ENCODE peak calls at places on chromosomes 5 and 9, in nine cellular contexts. D is A549, X is stomach, U is spleen, I is prostate gland, S is heart left ventricle, L is IMR-90, A is adrenal gland, K is breast epithelium. B is an unnamed sample. For H3K4me1, the result is how much of the 10 kb centered on the place peaks cover.

GRCh38 chr9:72633966-72634365 is 112.6 kb downstream of the TMC1 start:
- DNase-seq in D (no peak), X (no peak), S (no peak), K (no peak), L (peak), U (no peak), I (no peak), A (no peak), B (no peak)

GRCh38 chr5:172278356-172278755 is 5.2 kb downstream of the UBTD2 start:
- DNase-seq in S (no peak), X (no peak), K (no peak), D (no peak), A (no peak), U (no peak), L (no peak), I (no peak), B (no peak)

GRCh38 chr5:10619649-10620048 is 55.8 kb downstream of the ANKRD33B start:
- DNase-seq in X (no peak), D (no peak), S (no peak), K (no peak), I (no peak), A (no peak), U (peak), L (no peak), B (no peak)

GRCh38 chr9:110801426-110801825 is 132.8 kb downstream of the MUSK start:
- DNase-seq in K (no peak), U (no peak), A (no peak), D (no peak), I (no peak), S (no peak), L (no peak), X (no peak), B (no peak)

GRCh38 chr9:84238652-84239051 is 101.9 kb downstream of the SLC28A3 start:
- DNase-seq in U (no peak), S (no peak), I (no peak), A (no peak), X (no peak), L (no peak), D (no peak), K (no peak), B (no peak)

GRCh38 chr5:40781843-40782409 is 16.2 kb downstream of the PRKAA1 start:
- DNase-seq in A (no peak), S (peak), D (no peak), I (no peak), L (peak), X (no peak), U (no peak), K (no peak), B (no peak)

GRCh38 chr5:143182901-143183820 is 220.3 kb downstream of the NR3C1 start:
- DNase-seq in A (no peak), U (no peak), D (no peak), K (no peak), L (peak), S (peak), X (peak), I (no peak), B (peak)

GRCh38 chr5:56078675-56079500 is 84.1 kb upstream of the IL6ST start:
- DNase-seq in A (peak), K (no peak), I (no peak), D (no peak), X (no peak), S (peak), L (peak), U (no peak), B (peak)

GRCh38 chr5:180120221-180121101 is 48.9 kb upstream of the RNF130 start:
- DNase-seq in X (no peak), I (no peak), L (no peak), D (no peak), S (no peak), U (peak), K (no peak), A (no peak), B (no peak)

GRCh38 chr5:156835905-156836304 is 14.2 kb upstream of the PPP1R2B start:
- DNase-seq in D (peak), K (no peak), X (no peak), S (no peak), I (no peak), U (no peak), A (no peak), L (no peak), B (no peak)

GRCh38 chr5:179819296-179820126 is 1.2 kb upstream of the SQSTM1 start:
- DNase-seq in K (peak), A (peak), U (peak), L (peak), D (no peak), X (peak), S (peak), I (peak), B (peak)

GRCh38 chr5:100676807-100677631 is 141.8 kb downstream of the FAM174A start:
- DNase-seq in A (no peak), L (peak), X (no peak), S (no peak), U (no peak), D (no peak), I (no peak), K (no peak), B (no peak)

GRCh38 chr9:2158111-2158610 is 143.0 kb downstream of the SMARCA2 start:
- DNase-seq in D (peak), U (peak), S (peak), I (peak), L (peak), A (peak), K (peak), X (peak), B (peak)

GRCh38 chr9:113509463-113509862 is 45.9 kb downstream of the RGS3 start:
- DNase-seq in U (no peak), L (peak), I (no peak), D (no peak), K (no peak), S (no peak), X (no peak), A (no peak), B (no peak)

GRCh38 chr9:117706421-117707150 is 2.4 kb downstream of the TLR4 start:
- DNase-seq in I (no peak), D (no peak), S (no peak), U (no peak), A (no peak), X (no peak), L (no peak), K (no peak), B (no peak)

GRCh38 chr9:35116539-35116897 is 856 bp upstream of the ATOSB start:
- DNase-seq in S (peak), A (no peak), K (no peak), D (no peak), L (no peak), I (no peak), X (no peak), U (no peak), B (no peak)

GRCh38 chr5:125446986-125447385 is 700.5 kb upstream of the ZNF608 start:
- DNase-seq in I (no peak), L (peak), K (no peak), S (no peak), A (no peak), D (no peak), X (no peak), U (no peak), B (no peak)

GRCh38 chr5:55051357-55051756 is 27.3 kb downstream of the GZMK start:
- DNase-seq in L (no peak), X (no peak), I (no peak), D (no peak), A (no peak), U (no peak), S (no peak), K (no peak), B (no peak)

GRCh38 chr5:17373406-17374110 is 124.5 kb upstream of the TAF11L2 start:
- DNase-seq in S (no peak), D (no peak), U (no peak), A (no peak), K (no peak), X (no peak), I (no peak), L (no peak), B (no peak)

GRCh38 chr5:92552206-92553160 is 1028.5 kb downstream of the NR2F1-AS1 start:
- DNase-seq in D (peak), U (no peak), I (no peak), K (no peak), L (peak), A (no peak), S (no peak), X (no peak), B (no peak)

GRCh38 chr5:159156839-159157238 is 52.5 kb downstream of the RNF145 start:
- DNase-seq in A (peak), X (no peak), L (peak), K (no peak), U (no peak), D (peak), S (no peak), I (peak), B (peak)

GRCh38 chr9:121447341-121447834 is 52.3 kb downstream of the GGTA1 start:
- DNase-seq in D (no peak), K (no peak), U (no peak), X (no peak), L (peak), A (no peak), I (no peak), S (no peak), B (no peak)

GRCh38 chr5:1656271-1656975 is 132.7 kb upstream of the LPCAT1 start:
- DNase-seq in A (no peak), X (no peak), D (no peak), U (no peak), L (no peak), K (no peak), S (no peak), I (no peak), B (no peak)

GRCh38 chr9:72579190-72579589 is 57.8 kb downstream of the TMC1 start:
- DNase-seq in A (peak), L (peak), D (peak), I (peak), U (no peak), X (peak), S (peak), K (peak), B (peak)

GRCh38 chr5:108380531-108381021 is 1.3 kb downstream of the FBXL17 start:
- DNase-seq in S (peak), A (peak), X (peak), I (peak), U (peak), D (peak), L (peak), K (no peak), B (peak)
- TF ChIP-seq POLR2A in S (no peak), A (no peak), X (no peak), I (no peak), U (no peak), D (peak), L (no peak), K (no peak), B (no peak)

DNA sequence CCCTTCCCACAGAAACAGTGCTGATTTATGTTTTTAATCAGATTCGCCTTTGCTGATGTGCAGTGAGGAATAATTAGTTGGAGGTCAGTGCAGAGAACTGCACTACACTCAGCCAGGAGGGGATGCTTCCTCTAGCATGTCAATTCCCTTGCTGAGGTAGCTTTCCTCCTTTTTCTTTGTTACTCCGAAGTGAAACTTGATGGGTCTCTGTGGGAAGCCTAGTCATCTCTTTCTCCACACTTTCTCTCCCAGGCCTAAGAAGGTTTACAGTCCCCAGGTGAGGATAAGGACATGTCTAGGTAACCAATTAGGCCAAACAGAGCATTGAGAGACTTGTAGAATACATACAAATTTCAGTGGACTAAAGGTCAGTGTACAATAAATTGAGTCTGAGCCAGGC is 461.8 kb downstream of the KIF4B start:
- DNase-seq in K (no peak), S (no peak), I (no peak), A (no peak), U (no peak), D (no peak), L (no peak), X (no peak), B (no peak)
- H3K4me1 ChIP-seq in K (under half), S (under half), I (under half), A (under half), U (under half), D (under half), L (under half), X (under half), B (under half)

DNA sequence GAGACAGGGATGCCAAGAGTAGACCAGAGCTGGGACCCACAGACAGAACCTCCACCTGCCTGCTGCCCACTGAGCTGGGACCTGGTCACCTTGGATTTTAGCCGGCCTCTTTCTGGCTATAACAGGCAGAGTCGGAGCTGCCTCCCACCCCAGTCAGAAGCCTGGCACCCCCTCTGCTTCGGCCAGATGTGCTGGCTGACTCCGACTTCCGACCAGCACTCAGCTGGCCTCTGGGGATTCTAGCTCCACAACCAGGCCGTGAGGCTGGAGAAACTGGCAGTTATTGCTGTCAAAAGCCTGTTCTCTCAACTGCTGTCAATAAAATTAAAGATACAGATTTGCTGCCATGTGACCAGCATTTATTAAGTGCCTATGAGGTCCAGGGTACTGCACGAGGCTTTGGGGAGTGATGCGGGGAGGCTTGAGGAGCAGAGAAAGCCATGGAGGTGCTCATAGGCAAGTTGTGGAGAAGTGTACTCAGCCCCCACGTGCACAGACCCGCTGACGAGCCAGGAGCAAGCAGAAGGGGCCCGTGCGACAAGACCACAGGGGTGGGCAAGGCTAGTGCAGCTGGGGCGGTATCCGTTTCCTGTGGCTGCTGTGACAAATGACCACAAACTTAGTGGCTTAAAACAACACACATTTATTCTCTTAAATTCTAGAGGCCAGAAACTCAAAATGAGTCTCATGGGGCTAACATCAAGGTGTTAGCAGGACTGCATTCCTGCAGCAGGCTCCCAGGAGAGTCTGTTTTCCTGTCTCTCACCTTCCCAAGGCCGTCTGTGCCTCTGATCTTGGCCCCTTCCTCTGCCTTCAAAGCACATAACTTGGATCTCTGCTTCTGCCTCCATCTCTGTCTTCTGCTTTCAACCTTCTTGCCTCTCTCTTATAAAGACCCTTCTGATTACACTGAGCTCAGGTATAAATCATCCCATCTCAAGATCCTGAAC is 13.1 kb downstream of the GFI1B start:
- DNase-seq in X (no peak), S (no peak), A (no peak), D (no peak), L (no peak), I (no peak), K (no peak), U (peak), B (no peak)
- TF ChIP-seq POLR2A in X (no peak), S (no peak), A (no peak), D (no peak), L (no peak), I (no peak), K (no peak), U (no peak), B (no peak)

DNA sequence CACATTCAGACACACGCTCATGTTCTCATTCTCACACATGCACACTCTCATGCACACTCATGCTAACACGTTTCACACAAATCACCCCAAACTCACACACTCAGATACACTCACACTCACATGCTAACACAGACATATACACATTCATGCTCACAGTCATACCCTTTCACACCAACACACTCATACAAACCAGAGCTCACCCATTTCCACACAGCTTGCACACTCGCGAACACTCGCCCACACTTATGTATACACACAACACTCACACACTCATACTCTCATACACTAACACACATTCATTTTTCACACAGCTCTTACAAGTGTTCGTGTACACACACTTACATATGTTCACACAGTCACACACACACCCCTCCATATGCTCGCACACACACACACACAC is 64.1 kb upstream of the IL17B start:
- DNase-seq in A (no peak), L (no peak), K (no peak), I (no peak), U (no peak), D (no peak), S (no peak), X (no peak), B (no peak)
- H3K4me1 ChIP-seq in A (under half), L (under half), K (under half), I (under half), U (under half), D (under half), S (under half), X (half or more), B (under half)

GRCh38 chr5:154756203-154756870 is 1.2 kb downstream of the LARP1 start:
- DNase-seq in X (peak), S (peak), U (peak), I (peak), A (peak), L (no peak), K (no peak), D (no peak), B (peak)
- TF ChIP-seq POLR2A in X (no peak), S (no peak), U (no peak), I (peak), A (no peak), L (peak), K (no peak), D (no peak), B (peak)

GRCh38 chr5:168013546-168013945 is 277.9 kb upstream of the WWC1 start:
- DNase-seq in I (no peak), X (no peak), A (no peak), D (no peak), L (no peak), K (no peak), U (no peak), S (no peak), B (no peak)

GRCh38 chr5:168017313-168017712 is 274.1 kb upstream of the WWC1 start:
- DNase-seq in I (no peak), K (no peak), U (no peak), L (no peak), A (no peak), S (no peak), X (no peak), D (no peak), B (no peak)

GRCh38 chr5:168014423-168014822 is 277.0 kb upstream of the WWC1 start:
- DNase-seq in K (no peak), U (no peak), D (no peak), S (no peak), L (no peak), A (no peak), I (no peak), X (no peak), B (no peak)

GRCh38 chr5:168012006-168012405 is 279.4 kb upstream of the WWC1 start:
- DNase-seq in S (no peak), X (no peak), I (no peak), K (no peak), L (no peak), U (no peak), D (no peak), A (no peak), B (no peak)

GRCh38 chr5:168015506-168015905 is 275.9 kb upstream of the WWC1 start:
- DNase-seq in L (peak), X (no peak), D (no peak), S (no peak), A (no peak), K (no peak), U (no peak), I (no peak), B (no peak)
- H3K4me1 ChIP-seq in L (under half), X (under half), D (under half), S (under half), A (under half), K (under half), U (under half), I (under half), B (under half)

DNA sequence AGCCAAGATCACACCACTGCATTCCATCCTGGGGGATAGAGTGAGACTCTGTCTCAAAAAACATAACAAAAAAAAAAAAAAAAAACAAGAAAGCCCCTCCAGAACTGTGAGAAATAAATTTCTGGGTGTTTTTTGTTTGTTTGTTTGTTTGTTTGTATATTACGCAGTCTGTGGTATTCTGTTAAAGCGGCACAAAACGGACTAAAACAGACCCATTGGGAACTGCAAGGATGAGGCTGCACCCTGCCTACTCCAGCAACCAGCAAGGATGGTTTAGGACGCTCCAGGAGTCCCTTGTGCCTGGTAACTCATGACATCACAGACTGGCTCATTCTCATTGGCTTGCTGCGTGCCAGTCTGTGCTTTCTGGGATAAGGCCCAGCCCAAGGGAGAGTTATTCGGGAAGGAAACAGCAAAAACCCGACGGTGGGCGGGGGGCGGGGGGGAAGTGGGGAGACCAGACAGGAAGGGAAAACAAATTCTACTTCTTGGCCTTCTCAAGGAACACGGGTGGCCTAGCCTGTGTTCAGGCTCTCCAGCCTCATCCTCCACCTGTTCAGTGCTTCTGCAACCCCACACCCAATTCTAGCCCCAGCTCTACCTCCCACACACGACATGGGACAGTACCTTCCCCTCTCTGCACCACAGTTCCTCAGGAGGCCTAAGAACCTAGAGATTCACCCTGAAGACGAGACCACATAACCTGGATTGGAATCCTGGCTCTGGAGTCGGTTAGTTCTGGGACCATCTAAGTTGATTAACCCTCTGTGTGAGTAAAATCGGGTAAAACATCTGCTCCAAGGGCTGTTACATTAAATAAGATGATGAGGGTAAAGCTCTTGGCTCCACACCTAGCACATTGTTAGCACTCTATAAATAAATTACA is 2.8 kb downstream of the CD74 start:
- DNase-seq in K (peak), A (peak), X (peak), U (peak), I (peak), S (peak), L (peak), D (peak), B (peak)
- TF ChIP-seq POLR2A in K (no peak), A (no peak), X (no peak), U (peak), I (peak), S (no peak), L (no peak), D (no peak), B (peak)

DNA sequence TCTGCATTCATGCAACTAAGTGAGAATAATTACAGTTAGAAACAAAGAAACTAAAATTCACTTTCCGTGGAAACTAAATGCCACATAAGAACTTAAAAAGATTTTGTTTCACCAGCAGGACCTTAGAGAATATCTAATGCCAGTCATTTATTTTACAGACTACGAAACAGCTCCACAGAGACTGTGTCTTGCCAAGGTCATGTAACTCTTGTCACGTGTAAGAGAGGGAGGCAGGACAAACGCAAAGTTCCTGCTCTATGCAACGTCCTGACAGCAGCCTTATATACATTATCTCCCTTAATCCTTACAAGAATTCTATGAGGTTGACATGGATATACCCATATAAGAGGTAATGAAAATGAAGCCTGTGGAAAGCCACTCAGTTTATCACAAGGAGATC is 39.4 kb downstream of the CTNNAL1 start:
- DNase-seq in S (no peak), U (no peak), A (peak), D (no peak), K (no peak), X (no peak), I (no peak), L (no peak), B (no peak)
- H3K4me1 ChIP-seq in S (under half), U (under half), A (under half), D (under half), K (under half), X (under half), I (under half), L (under half), B (under half)

B was measured in transverse colon.